ENCODE peak calls at places on chromosomes 4 and X, in nine cellular contexts. J is activated CD8-positive, alpha-beta memory T cell treated with anti-CD3 and anti-CD28 coated beads for 48 hours; T is activated effector memory CD4-positive, alpha-beta T cell treated with Interleukin-2 at 50 U/mL for 16 hours; N is H9; R is stimulated activated CD8-positive, alpha-beta memory T cell treated with anti-CD3 and anti-CD28 coated beads, Interleukin-4, amount 100 ng/mL, for 4 hours; A is lung; C is uterus; Z is tibial artery; E is GF-D8. S is an unnamed sample.

GRCh38 chr4:158162637-158163036 is 10.2 kb downstream of the GASK1B start:
- DNase-seq in C (no peak), E (no peak), T (no peak), Z (no peak), J (no peak), N (no peak), R (no peak), A (no peak), S (no peak)

GRCh38 chrX:21963736-21964135 is 23.2 kb downstream of the SMS start:
- DNase-seq in E (no peak), J (no peak), Z (no peak), C (no peak), R (no peak), N (no peak), A (no peak), T (no peak), S (no peak)

GRCh38 chr4:147799986-147800555 is 68.2 kb downstream of the ARHGAP10 start:
- DNase-seq in E (peak), R (no peak), N (no peak), J (no peak), C (no peak), A (no peak), Z (no peak), T (peak), S (no peak)

GRCh38 chr4:114076865-114077264 is 97.4 kb upstream of the ARSJ start:
- DNase-seq in T (no peak), C (no peak), N (no peak), Z (no peak), J (no peak), R (no peak), E (no peak), A (no peak), S (no peak)

GRCh38 chr4:14831447-14831846 is 170.8 kb upstream of the CPEB2 start:
- DNase-seq in N (no peak), T (no peak), R (no peak), Z (no peak), J (no peak), E (no peak), A (no peak), C (no peak), S (no peak)

GRCh38 chrX:85024562-85024961 is 20.9 kb downstream of the APOOL start:
- DNase-seq in E (no peak), A (no peak), R (no peak), N (no peak), Z (no peak), C (no peak), J (no peak), T (no peak), S (no peak)

GRCh38 chrX:102341867-102342266 is 94.9 kb downstream of the NXF2 start:
- DNase-seq in T (no peak), R (no peak), N (no peak), E (no peak), Z (no peak), J (no peak), A (no peak), C (no peak), S (no peak)

GRCh38 chr4:2596153-2596552 is 59.7 kb downstream of the FAM193A start:
- DNase-seq in N (no peak), E (no peak), R (no peak), A (no peak), C (peak), J (no peak), T (no peak), Z (no peak), S (no peak)

GRCh38 chr4:15130441-15130840 is 128.2 kb downstream of the CPEB2 start:
- DNase-seq in A (no peak), C (no peak), R (no peak), Z (no peak), E (no peak), T (no peak), N (no peak), J (no peak), S (peak)